ENCODE peak calls at places on chromosomes 16 and 17, in seven cellular contexts. U is left ventricle myocardium inferior, Q is suprapubic skin, Y is transverse colon, O is A549, R is PC-9, P is IMR-90. S is an unnamed sample. For H3K4me1, the result is how much of the 10 kb centered on the place peaks cover.

GRCh38 chr17:19460695-19461094 is 49.7 kb downstream of the RNF112 start:
- DNase-seq in U (no peak), P (no peak), Q (no peak), O (no peak), Y (peak), R (no peak), S (no peak)

GRCh38 chr17:33560165-33560564 is 267.1 kb upstream of the ASIC2 start:
- DNase-seq in P (peak), Q (no peak), O (no peak), U (no peak), Y (no peak), R (no peak), S (no peak)

GRCh38 chr16:69179255-69180010 is 7.5 kb upstream of the SNTB2 start:
- DNase-seq in R (peak), O (no peak), U (peak), Y (peak), P (peak), Q (peak), S (peak)

GRCh38 chr16:85605912-85606841 is 6.9 kb upstream of the GSE1 start:
- DNase-seq in U (no peak), Y (no peak), O (no peak), R (no peak), P (no peak), Q (no peak), S (no peak)

GRCh38 chr17:53101706-53102105 is 721.0 kb upstream of the KIF2B start:
- DNase-seq in P (no peak), U (no peak), Y (no peak), R (no peak), Q (no peak), O (no peak), S (no peak)

GRCh38 chr17:50117202-50118040 is 12.5 kb downstream of the SAMD14 start:
- DNase-seq in Y (peak), P (peak), O (peak), Q (no peak), R (no peak), U (no peak), S (no peak)

GRCh38 chr16:72856797-72857196 is 191.1 kb downstream of the ZFHX3 start:
- DNase-seq in R (no peak), O (peak), P (no peak), U (no peak), Y (no peak), Q (no peak), S (no peak)

GRCh38 chr17:15915996-15916395 is 28.9 kb upstream of the ADORA2B start:
- DNase-seq in Y (no peak), R (no peak), P (no peak), Q (no peak), O (no peak), U (no peak), S (no peak)

GRCh38 chr16:80602894-80603293 is 62.1 kb downstream of the DYNLRB2 start:
- DNase-seq in O (no peak), R (no peak), Y (no peak), P (peak), U (no peak), Q (no peak), S (no peak)

GRCh38 chr16:89334988-89335802 is 117.7 kb downstream of the ZNF778 start:
- DNase-seq in U (no peak), Q (no peak), P (no peak), R (no peak), Y (no peak), O (no peak), S (no peak)

GRCh38 chr16:4847774-4848587 is 700 bp downstream of the UBN1 start:
- DNase-seq in R (peak), Y (peak), O (peak), Q (peak), U (peak), P (peak), S (peak)

GRCh38 chr16:72285728-72286127 is 113.8 kb upstream of the PMFBP1 start:
- DNase-seq in O (no peak), Q (no peak), R (no peak), Y (no peak), U (no peak), P (peak), S (no peak)

GRCh38 chr17:7651097-7651958 is 602 bp downstream of the ATP1B2 start:
- DNase-seq in O (no peak), U (no peak), P (no peak), Y (no peak), R (no peak), Q (no peak), S (peak)

GRCh38 chr16:13919330-13919682 is 648 bp upstream of the ERCC4 start:
- DNase-seq in R (no peak), P (peak), U (no peak), Y (no peak), O (peak), Q (no peak), S (no peak)

GRCh38 chr17:78351449-78352006 is 8.3 kb downstream of the SOCS3 start:
- DNase-seq in Q (peak), U (peak), Y (peak), R (no peak), O (no peak), P (peak), S (peak)
- H3K4me1 ChIP-seq in Q (half or more), U (half or more), Y (under half), R (under half), O (half or more), P (under half), S (under half)

GRCh38 chr17:5031365-5032082 is 3.7 kb downstream of the SLC52A1 start:
- DNase-seq in U (peak), O (peak), Y (peak), P (peak), Q (peak), R (peak), S (peak)
- H3K4me3 ChIP-seq in U (peak), O (peak), Y (peak), P (peak), Q (peak), R (peak), S (peak)

GRCh38 chr16:74742051-74742481 is 32.6 kb downstream of the FA2H start:
- DNase-seq in P (peak), R (no peak), Q (no peak), Y (no peak), O (no peak), U (no peak), S (no peak)
- H3K4me1 ChIP-seq in P (under half), R (half or more), Q (under half), Y (under half), O (half or more), U (under half), S (under half)

GRCh38 chr17:79997004-79997673 is 38.5 kb downstream of the TBC1D16 start:
- DNase-seq in Q (no peak), R (no peak), Y (no peak), O (no peak), U (no peak), P (no peak), S (no peak)
- H3K4me3 ChIP-seq in Q (no peak), R (no peak), Y (no peak), O (no peak), U (no peak), P (no peak), S (no peak)

DNA sequence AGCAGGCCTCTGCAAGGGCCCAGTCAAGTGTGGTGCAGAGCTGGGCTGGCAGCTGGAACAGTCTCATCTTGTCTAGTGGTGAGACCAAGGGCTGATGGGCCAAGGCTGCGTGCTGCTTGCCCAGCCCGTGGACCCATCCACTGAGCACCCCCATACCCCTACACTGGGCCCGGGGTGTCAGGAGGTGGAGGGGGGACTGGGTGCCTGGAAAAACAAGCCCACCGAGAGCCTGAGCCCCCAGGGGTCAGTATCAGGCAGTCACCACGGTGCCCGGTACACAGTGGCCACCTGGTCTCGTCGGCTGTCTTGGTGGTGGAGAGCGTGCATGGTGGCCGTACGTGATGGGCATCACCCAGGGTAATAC is 238.3 kb downstream of the SEC14L1 start:
- DNase-seq in R (no peak), U (no peak), P (no peak), Q (no peak), Y (no peak), O (no peak), S (no peak)
- H3K4me1 ChIP-seq in R (under half), U (half or more), P (half or more), Q (half or more), Y (half or more), O (half or more), S (half or more)

GRCh38 chr17:46772879-46773620 is 45.4 kb downstream of the WNT3 start:
- DNase-seq in O (no peak), Y (no peak), R (peak), Q (peak), P (no peak), U (no peak), S (no peak)

GRCh38 chr17:46771601-46772012 is 46.9 kb downstream of the WNT3 start:
- DNase-seq in R (no peak), Y (peak), Q (no peak), U (no peak), O (no peak), P (no peak), S (peak)

GRCh38 chr17:46773676-46774075 is 44.8 kb downstream of the WNT3 start:
- DNase-seq in U (no peak), Y (no peak), P (no peak), R (peak), O (no peak), Q (peak), S (no peak)

GRCh38 chr17:46770818-46771600 is 47.5 kb downstream of the WNT3 start:
- DNase-seq in Q (peak), U (peak), O (peak), Y (peak), P (peak), R (peak), S (no peak)

DNA sequence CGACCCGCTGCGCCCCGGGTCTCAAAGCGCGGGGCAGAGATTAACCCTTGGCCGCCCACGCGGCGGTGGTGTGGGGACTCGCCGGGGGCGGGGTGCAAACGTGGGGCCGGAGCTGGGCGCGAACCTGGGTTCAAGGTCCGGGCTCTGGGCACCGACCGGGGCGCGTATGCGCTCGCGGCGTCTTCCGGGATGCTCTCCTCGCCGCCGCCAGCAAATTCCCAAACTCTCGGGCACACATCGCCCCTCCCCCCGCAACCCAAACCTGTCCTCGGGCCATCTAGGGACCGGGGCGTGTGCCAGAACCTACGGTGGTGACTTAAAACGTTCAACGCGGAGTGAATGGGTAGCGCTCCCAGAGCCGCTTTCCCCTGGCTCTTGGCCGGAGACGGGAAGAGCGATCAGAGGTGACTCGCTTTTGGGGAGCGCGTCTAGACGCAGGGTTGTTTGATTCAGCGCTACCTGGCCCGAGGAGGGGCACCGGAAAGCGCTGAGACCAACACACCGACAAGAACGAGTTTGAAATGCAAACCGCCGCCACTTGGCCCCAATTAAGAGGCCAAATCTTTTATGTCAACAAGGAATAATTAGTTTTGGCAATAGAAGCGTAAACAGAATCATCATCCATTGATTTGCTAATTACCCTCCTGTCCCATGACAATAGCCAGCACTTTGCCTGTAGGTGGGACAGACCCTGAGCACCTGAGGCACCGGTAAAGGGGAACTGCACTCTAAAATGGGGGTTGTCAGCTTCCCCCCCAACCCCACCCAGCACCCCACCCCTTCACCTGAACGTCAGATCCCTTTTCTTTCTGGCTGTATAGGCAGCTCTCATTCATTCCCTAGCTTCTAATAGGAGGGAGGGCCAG is 46.2 kb downstream of the WNT3 start:
- DNase-seq in Q (peak), O (peak), R (peak), Y (peak), U (peak), P (no peak), S (peak)
- H3K4me3 ChIP-seq in Q (peak), O (peak), R (peak), Y (peak), U (peak), P (peak), S (peak)

S was measured in heart right ventricle.